ENCODE peak calls at places on chromosomes 16 and 17, in nine cellular contexts. P, L, K, J, Q, F, N, D and R are unnamed samples.

GRCh38 chr17:58242171-58242784 is 3.9 kb downstream of the LPO start:
- DNase-seq in L (no peak), J (no peak), F (no peak), D (no peak), N (no peak), K (peak), P (no peak), Q (no peak), R (no peak)

GRCh38 chr17:40459646-40460584 is 16.7 kb downstream of the IGFBP4 start:
- DNase-seq in N (no peak), L (no peak), P (no peak), Q (no peak), D (no peak), K (no peak), J (no peak), F (no peak), R (peak)

GRCh38 chr16:30351586-30352419 is 3.3 kb downstream of the CD2BP2 start:
- DNase-seq in N (no peak), Q (peak), D (peak), J (peak), P (peak), L (no peak), K (no peak), F (peak), R (peak)

GRCh38 chr17:31687505-31688126 is 171.4 kb downstream of the COPRS start:
- DNase-seq in N (no peak), P (no peak), Q (no peak), L (no peak), J (no peak), K (no peak), D (no peak), F (no peak), R (no peak)

GRCh38 chr17:652310-652709 is 62.3 kb downstream of the VPS53 start:
- DNase-seq in D (no peak), Q (peak), K (no peak), N (no peak), J (peak), L (no peak), P (no peak), F (no peak), R (peak)

GRCh38 chr16:65285128-65286120 is 163.6 kb upstream of the CDH11 start:
- DNase-seq in J (peak), Q (no peak), P (no peak), N (no peak), L (no peak), F (peak), D (peak), K (no peak), R (peak)

GRCh38 chr16:10618710-10619209 is 38.4 kb upstream of the EMP2 start:
- DNase-seq in L (no peak), P (peak), D (no peak), F (no peak), J (no peak), Q (no peak), N (no peak), K (no peak), R (no peak)

GRCh38 chr17:307741-308507 is 44.7 kb downstream of the RPH3AL start:
- DNase-seq in Q (no peak), P (no peak), J (peak), D (no peak), N (no peak), F (no peak), K (no peak), L (no peak), R (no peak)

GRCh38 chr16:4244881-4245280 is 3.0 kb upstream of the SRL start:
- DNase-seq in N (no peak), P (no peak), K (no peak), D (peak), J (no peak), F (no peak), L (no peak), Q (no peak), R (no peak)

GRCh38 chr16:88295526-88296436 is 87.0 kb upstream of the ZNF469 start:
- DNase-seq in P (no peak), L (no peak), Q (no peak), D (no peak), K (no peak), F (no peak), N (no peak), J (no peak), R (no peak)

GRCh38 chr17:55348749-55349354 is 72.8 kb downstream of the MMD start:
- DNase-seq in J (peak), K (peak), P (peak), N (no peak), D (peak), Q (peak), L (no peak), F (peak), R (peak)

GRCh38 chr16:11515540-11516430 is 70.9 kb downstream of the LITAF start:
- DNase-seq in F (no peak), K (no peak), D (no peak), P (no peak), N (no peak), Q (no peak), J (no peak), L (no peak), R (no peak)

GRCh38 chr16:15502041-15502725 is 67.8 kb downstream of the BMERB1 start:
- DNase-seq in K (no peak), P (peak), F (peak), L (no peak), D (peak), J (peak), N (no peak), Q (no peak), R (peak)

GRCh38 chr17:602436-602835 is 112.2 kb downstream of the VPS53 start:
- DNase-seq in L (no peak), K (no peak), Q (no peak), N (no peak), P (no peak), F (no peak), D (peak), J (peak), R (peak)

GRCh38 chr17:77491921-77492445 is 351.2 kb downstream of the SEC14L1 start:
- DNase-seq in Q (no peak), F (no peak), D (no peak), J (no peak), L (no peak), N (no peak), P (no peak), K (no peak), R (no peak)

GRCh38 chr16:88597856-88598491 is 27.8 kb downstream of the ZC3H18 start:
- DNase-seq in Q (no peak), F (no peak), N (no peak), L (no peak), P (no peak), J (no peak), K (no peak), D (no peak), R (no peak)

GRCh38 chr16:85152414-85153030 is 40.2 kb upstream of the CIBAR2 start:
- DNase-seq in P (no peak), N (no peak), K (no peak), L (no peak), F (no peak), J (no peak), D (no peak), Q (no peak), R (no peak)